ENCODE peak calls at places on chromosome 5, in six cellular contexts. One of them, this sample, is unnamed.
A peak's percentile ranks its signal among the peaks of the same experiment; 100 is the strongest.

GRCh38 chr5:125835293-125836172 is 587.7 kb upstream of the GRAMD2B start:
- DNase-seq in GM13977: peak; percentile 19
- DNase-seq in AG08396: peak; percentile 25
- DNase-seq in substantia nigra: peak; percentile 52
- DNase-seq in stimulated activated CD4-positive, alpha-beta T cell treated with anti-CD3 and anti-CD28 coated beads, Interleukin-2, amount 100 ng/mL, for 24 hours: no peak
- DNase-seq in lower lobe of right lung: no peak
- DNase-seq in this sample: no peak

GRCh38 chr5:14659821-14660607 is 4.5 kb upstream of the OTULIN start:
- DNase-seq in lower lobe of right lung: no peak
- DNase-seq in substantia nigra: no peak
- DNase-seq in GM13977: no peak
- DNase-seq in AG08396: peak; percentile 46
- DNase-seq in stimulated activated CD4-positive, alpha-beta T cell treated with anti-CD3 and anti-CD28 coated beads, Interleukin-2, amount 100 ng/mL, for 24 hours: no peak
- DNase-seq in this sample: peak; percentile 43

GRCh38 chr5:16178745-16179372 is 732 bp downstream of the MARCHF11 start:
- DNase-seq in lower lobe of right lung: peak; percentile 63
- DNase-seq in GM13977: peak; percentile 45
- DNase-seq in AG08396: peak; percentile 73
- DNase-seq in substantia nigra: peak; percentile 40
- DNase-seq in stimulated activated CD4-positive, alpha-beta T cell treated with anti-CD3 and anti-CD28 coated beads, Interleukin-2, amount 100 ng/mL, for 24 hours: peak; percentile 25
- DNase-seq in this sample: peak; percentile 83

GRCh38 chr5:119420173-119420572 is 32.1 kb upstream of the HSD17B4 start:
- DNase-seq in lower lobe of right lung: no peak
- DNase-seq in substantia nigra: no peak
- DNase-seq in stimulated activated CD4-positive, alpha-beta T cell treated with anti-CD3 and anti-CD28 coated beads, Interleukin-2, amount 100 ng/mL, for 24 hours: no peak
- DNase-seq in AG08396: no peak
- DNase-seq in GM13977: no peak
- DNase-seq in this sample: no peak

GRCh38 chr5:125189451-125190051 is 443.1 kb upstream of the ZNF608 start:
- DNase-seq in AG08396: no peak
- DNase-seq in lower lobe of right lung: no peak
- DNase-seq in substantia nigra: no peak
- DNase-seq in stimulated activated CD4-positive, alpha-beta T cell treated with anti-CD3 and anti-CD28 coated beads, Interleukin-2, amount 100 ng/mL, for 24 hours: no peak
- DNase-seq in GM13977: no peak
- DNase-seq in this sample: no peak

GRCh38 chr5:151709109-151709735 is 22.5 kb upstream of the SPARC start:
- DNase-seq in lower lobe of right lung: no peak
- DNase-seq in substantia nigra: no peak
- DNase-seq in GM13977: no peak
- DNase-seq in AG08396: no peak
- DNase-seq in stimulated activated CD4-positive, alpha-beta T cell treated with anti-CD3 and anti-CD28 coated beads, Interleukin-2, amount 100 ng/mL, for 24 hours: no peak
- DNase-seq in this sample: no peak

GRCh38 chr5:97550164-97550563 is 367.1 kb upstream of the RIOK2 start:
- DNase-seq in AG08396: peak; percentile 17
- DNase-seq in GM13977: no peak
- DNase-seq in lower lobe of right lung: no peak
- DNase-seq in substantia nigra: no peak
- DNase-seq in stimulated activated CD4-positive, alpha-beta T cell treated with anti-CD3 and anti-CD28 coated beads, Interleukin-2, amount 100 ng/mL, for 24 hours: no peak
- DNase-seq in this sample: peak; percentile 34

GRCh38 chr5:177111720-177112394 is 21.7 kb upstream of the NSD1 start:
- DNase-seq in lower lobe of right lung: no peak
- DNase-seq in AG08396: peak; percentile 73
- DNase-seq in substantia nigra: peak; percentile 61
- DNase-seq in GM13977: peak; percentile 84
- DNase-seq in stimulated activated CD4-positive, alpha-beta T cell treated with anti-CD3 and anti-CD28 coated beads, Interleukin-2, amount 100 ng/mL, for 24 hours: peak; percentile 72
- DNase-seq in this sample: peak; percentile 75

GRCh38 chr5:83360573-83360972 is 111.0 kb upstream of the VCAN start:
- DNase-seq in substantia nigra: no peak
- DNase-seq in stimulated activated CD4-positive, alpha-beta T cell treated with anti-CD3 and anti-CD28 coated beads, Interleukin-2, amount 100 ng/mL, for 24 hours: no peak
- DNase-seq in AG08396: no peak
- DNase-seq in GM13977: no peak
- DNase-seq in lower lobe of right lung: no peak
- DNase-seq in this sample: no peak

GRCh38 chr5:9108156-9108555 is 437.7 kb downstream of the SEMA5A start:
- DNase-seq in stimulated activated CD4-positive, alpha-beta T cell treated with anti-CD3 and anti-CD28 coated beads, Interleukin-2, amount 100 ng/mL, for 24 hours: no peak
- DNase-seq in substantia nigra: no peak
- DNase-seq in GM13977: no peak
- DNase-seq in lower lobe of right lung: no peak
- DNase-seq in AG08396: no peak
- DNase-seq in this sample: peak; percentile 40

GRCh38 chr5:115543931-115544370 is 624 bp downstream of the FEM1C start:
- DNase-seq in AG08396: peak; percentile 32
- DNase-seq in lower lobe of right lung: no peak
- DNase-seq in substantia nigra: peak; percentile 64
- DNase-seq in GM13977: peak; percentile 44
- DNase-seq in stimulated activated CD4-positive, alpha-beta T cell treated with anti-CD3 and anti-CD28 coated beads, Interleukin-2, amount 100 ng/mL, for 24 hours: peak; percentile 61
- DNase-seq in this sample: peak; percentile 43

GRCh38 chr5:78483809-78484521 is 123.5 kb downstream of the SCAMP1 start:
- DNase-seq in AG08396: no peak
- DNase-seq in lower lobe of right lung: no peak
- DNase-seq in GM13977: no peak
- DNase-seq in substantia nigra: no peak
- DNase-seq in stimulated activated CD4-positive, alpha-beta T cell treated with anti-CD3 and anti-CD28 coated beads, Interleukin-2, amount 100 ng/mL, for 24 hours: no peak
- DNase-seq in this sample: no peak

GRCh38 chr5:134626369-134627014 is 6.1 kb downstream of the SAR1B start:
- DNase-seq in GM13977: no peak
- DNase-seq in lower lobe of right lung: no peak
- DNase-seq in stimulated activated CD4-positive, alpha-beta T cell treated with anti-CD3 and anti-CD28 coated beads, Interleukin-2, amount 100 ng/mL, for 24 hours: no peak
- DNase-seq in substantia nigra: no peak
- DNase-seq in AG08396: no peak
- DNase-seq in this sample: no peak

GRCh38 chr5:156755421-156756087 is 94.5 kb upstream of the PPP1R2B start:
- DNase-seq in lower lobe of right lung: no peak
- DNase-seq in GM13977: no peak
- DNase-seq in AG08396: peak; percentile 8
- DNase-seq in substantia nigra: no peak
- DNase-seq in stimulated activated CD4-positive, alpha-beta T cell treated with anti-CD3 and anti-CD28 coated beads, Interleukin-2, amount 100 ng/mL, for 24 hours: no peak
- DNase-seq in this sample: peak; percentile 33

GRCh38 chr5:150245111-150245789 is 44.3 kb downstream of the CAMK2A start:
- DNase-seq in AG08396: peak; percentile 76
- DNase-seq in GM13977: no peak
- DNase-seq in substantia nigra: no peak
- DNase-seq in lower lobe of right lung: no peak
- DNase-seq in stimulated activated CD4-positive, alpha-beta T cell treated with anti-CD3 and anti-CD28 coated beads, Interleukin-2, amount 100 ng/mL, for 24 hours: no peak
- DNase-seq in this sample: peak; percentile 92

GRCh38 chr5:96703384-96703910 is 41.3 kb downstream of the CAST start:
- DNase-seq in AG08396: no peak
- DNase-seq in stimulated activated CD4-positive, alpha-beta T cell treated with anti-CD3 and anti-CD28 coated beads, Interleukin-2, amount 100 ng/mL, for 24 hours: no peak
- DNase-seq in substantia nigra: no peak
- DNase-seq in lower lobe of right lung: no peak
- DNase-seq in GM13977: peak; percentile 69
- DNase-seq in this sample: no peak

GRCh38 chr5:163189023-163189553 is 248.3 kb upstream of the CCNG1 start:
- DNase-seq in lower lobe of right lung: no peak
- DNase-seq in substantia nigra: no peak
- DNase-seq in stimulated activated CD4-positive, alpha-beta T cell treated with anti-CD3 and anti-CD28 coated beads, Interleukin-2, amount 100 ng/mL, for 24 hours: no peak
- DNase-seq in AG08396: no peak
- DNase-seq in GM13977: no peak
- DNase-seq in this sample: no peak

GRCh38 chr5:893137-893506 is 438 bp downstream of the TRIP13 start:
- DNase-seq in GM13977: no peak
- DNase-seq in stimulated activated CD4-positive, alpha-beta T cell treated with anti-CD3 and anti-CD28 coated beads, Interleukin-2, amount 100 ng/mL, for 24 hours: no peak
- DNase-seq in substantia nigra: no peak
- DNase-seq in lower lobe of right lung: no peak
- DNase-seq in AG08396: no peak
- DNase-seq in this sample: peak; percentile 21

GRCh38 chr5:133390416-133391155 is 221.8 kb downstream of the FSTL4 start:
- DNase-seq in GM13977: no peak
- DNase-seq in substantia nigra: no peak
- DNase-seq in stimulated activated CD4-positive, alpha-beta T cell treated with anti-CD3 and anti-CD28 coated beads, Interleukin-2, amount 100 ng/mL, for 24 hours: peak; percentile 9
- DNase-seq in lower lobe of right lung: no peak
- DNase-seq in AG08396: no peak
- DNase-seq in this sample: no peak

GRCh38 chr5:149036970-149037369 is 25.9 kb downstream of the SH3TC2 start:
- DNase-seq in stimulated activated CD4-positive, alpha-beta T cell treated with anti-CD3 and anti-CD28 coated beads, Interleukin-2, amount 100 ng/mL, for 24 hours: no peak
- DNase-seq in GM13977: no peak
- DNase-seq in substantia nigra: no peak
- DNase-seq in AG08396: no peak
- DNase-seq in lower lobe of right lung: no peak
- DNase-seq in this sample: no peak

GRCh38 chr5:149407331-149408251 is 28.5 kb upstream of the IL17B start:
- DNase-seq in stimulated activated CD4-positive, alpha-beta T cell treated with anti-CD3 and anti-CD28 coated beads, Interleukin-2, amount 100 ng/mL, for 24 hours: no peak
- DNase-seq in AG08396: no peak
- DNase-seq in substantia nigra: no peak
- DNase-seq in GM13977: no peak
- DNase-seq in lower lobe of right lung: no peak
- DNase-seq in this sample: no peak

GRCh38 chr5:177103523-177104253 is 17.0 kb downstream of the FGFR4 start:
- DNase-seq in stimulated activated CD4-positive, alpha-beta T cell treated with anti-CD3 and anti-CD28 coated beads, Interleukin-2, amount 100 ng/mL, for 24 hours: no peak
- DNase-seq in substantia nigra: no peak
- DNase-seq in lower lobe of right lung: no peak
- DNase-seq in GM13977: no peak
- DNase-seq in AG08396: no peak
- DNase-seq in this sample: no peak

GRCh38 chr5:135434591-135435466 is 12.3 kb downstream of the DCANP1 start:
- DNase-seq in GM13977: no peak
- DNase-seq in stimulated activated CD4-positive, alpha-beta T cell treated with anti-CD3 and anti-CD28 coated beads, Interleukin-2, amount 100 ng/mL, for 24 hours: peak; percentile 9
- DNase-seq in lower lobe of right lung: no peak
- DNase-seq in AG08396: peak; percentile 55
- DNase-seq in substantia nigra: no peak
- DNase-seq in this sample: peak; percentile 21

GRCh38 chr5:3181641-3182040 is 414.0 kb upstream of the IRX1 start:
- DNase-seq in stimulated activated CD4-positive, alpha-beta T cell treated with anti-CD3 and anti-CD28 coated beads, Interleukin-2, amount 100 ng/mL, for 24 hours: no peak
- DNase-seq in lower lobe of right lung: no peak
- DNase-seq in substantia nigra: no peak
- DNase-seq in AG08396: no peak
- DNase-seq in GM13977: no peak
- DNase-seq in this sample: no peak

GRCh38 chr5:151126199-151126645 is 31.4 kb downstream of the ANXA6 start:
- DNase-seq in GM13977: peak; percentile 60
- DNase-seq in lower lobe of right lung: peak; percentile 87
- DNase-seq in AG08396: peak; percentile 65
- DNase-seq in stimulated activated CD4-positive, alpha-beta T cell treated with anti-CD3 and anti-CD28 coated beads, Interleukin-2, amount 100 ng/mL, for 24 hours: peak; percentile 73
- DNase-seq in substantia nigra: peak; percentile 59
- DNase-seq in this sample: peak; percentile 79

GRCh38 chr5:76542887-76543690 is 80.1 kb downstream of the F2RL2 start:
- DNase-seq in stimulated activated CD4-positive, alpha-beta T cell treated with anti-CD3 and anti-CD28 coated beads, Interleukin-2, amount 100 ng/mL, for 24 hours: peak; percentile 68
- DNase-seq in lower lobe of right lung: peak; percentile 63
- DNase-seq in AG08396: no peak
- DNase-seq in substantia nigra: no peak
- DNase-seq in GM13977: no peak
- DNase-seq in this sample: no peak

This sample was measured in AG20443.